ENCODE peak calls at places on chromosome 1, in nine cellular contexts. V is body of pancreas, O is psoas muscle, Y is cardiac muscle cell, Z is thoracic aorta, P is Panc1, E is colonic mucosa, F is OCI-LY7, K is IMR-90. A is an unnamed sample.

GRCh38 chr1:8382051-8382505 is 64.2 kb downstream of the SLC45A1 start:
- DNase-seq in V (no peak), O (no peak), Y (peak; percentile 46), Z (no peak), P (no peak), E (no peak), F (no peak), K (no peak), A (no peak)

GRCh38 chr1:42658880-42659337 is 686 bp downstream of the PPIH start:
- DNase-seq in V (no peak), O (no peak), Y (peak; percentile 18), Z (no peak), P (no peak), E (no peak), F (no peak), K (peak; percentile 43), A (no peak)

GRCh38 chr1:208515123-208515522 is 270.9 kb upstream of the PLXNA2 start:
- DNase-seq in V (no peak), O (no peak), Y (no peak), Z (no peak), P (no peak), E (no peak), F (no peak), K (no peak), A (no peak)

GRCh38 chr1:8059161-8059622 is 33.1 kb upstream of the ERRFI1 start:
- DNase-seq in V (no peak), O (no peak), Y (peak; percentile 85), Z (no peak), P (no peak), E (no peak), F (no peak), K (peak; percentile 75), A (no peak)

GRCh38 chr1:33527934-33528333 is 55.5 kb downstream of the ZSCAN20 start:
- DNase-seq in V (peak; percentile 8), O (no peak), Y (no peak), Z (no peak), P (no peak), E (no peak), F (no peak), K (no peak), A (no peak)

GRCh38 chr1:231037585-231038517 is 2.2 kb downstream of the FAM89A start:
- DNase-seq in V (no peak), O (no peak), Y (peak; percentile 31), Z (no peak), P (no peak), E (no peak), F (no peak), K (no peak), A (no peak)

GRCh38 chr1:1298861-1299685 is 8.7 kb downstream of the ACAP3 start:
- DNase-seq in V (no peak), O (no peak), Y (no peak), Z (no peak), P (no peak), E (no peak), F (no peak), K (no peak), A (no peak)

GRCh38 chr1:171901245-171901644 is 59.9 kb downstream of the DNM3 start:
- DNase-seq in V (no peak), O (no peak), Y (no peak), Z (no peak), P (no peak), E (no peak), F (no peak), K (no peak), A (no peak)

GRCh38 chr1:153220606-153221303 is 3.4 kb downstream of the PRR9 start:
- DNase-seq in V (no peak), O (no peak), Y (no peak), Z (no peak), P (no peak), E (no peak), F (no peak), K (no peak), A (no peak)

GRCh38 chr1:55993608-55994251 is 585.6 kb downstream of the PLPP3 start:
- DNase-seq in V (no peak), O (no peak), Y (no peak), Z (no peak), P (no peak), E (no peak), F (no peak), K (no peak), A (no peak)

GRCh38 chr1:64572222-64572900 is 102.4 kb downstream of the CACHD1 start:
- DNase-seq in V (no peak), O (no peak), Y (no peak), Z (no peak), P (no peak), E (no peak), F (no peak), K (no peak), A (no peak)

GRCh38 chr1:55155522-55155921 is 59.6 kb downstream of the USP24 start:
- DNase-seq in V (peak; percentile 20), O (peak; percentile 61), Y (peak; percentile 39), Z (no peak), P (no peak), E (peak; percentile 73), F (no peak), K (no peak), A (peak; percentile 58)

GRCh38 chr1:20717452-20718342 is at the start of gene KIF17:
- DNase-seq in V (peak; percentile 80), O (peak; percentile 79), Y (peak; percentile 83), Z (no peak), P (no peak), E (peak; percentile 78), F (peak; percentile 21), K (peak; percentile 72), A (peak; percentile 77)

GRCh38 chr1:84247425-84248220 is 53.9 kb upstream of the SAMD13 start:
- DNase-seq in V (no peak), O (no peak), Y (peak; percentile 60), Z (no peak), P (peak; percentile 100), E (peak; percentile 66), F (no peak), K (peak; percentile 96), A (no peak)

GRCh38 chr1:213474054-213474453 is 423.0 kb downstream of the RPS6KC1 start:
- DNase-seq in V (peak; percentile 38), O (peak; percentile 21), Y (peak; percentile 47), Z (no peak), P (no peak), E (no peak), F (no peak), K (no peak), A (peak; percentile 70)

GRCh38 chr1:48203287-48203900 is 19.1 kb upstream of the SLC5A9 start:
- DNase-seq in V (no peak), O (no peak), Y (peak; percentile 49), Z (no peak), P (peak; percentile 18), E (no peak), F (peak; percentile 39), K (peak; percentile 22), A (no peak)

GRCh38 chr1:44531785-44532566 is 126.9 kb downstream of the RNF220 start:
- DNase-seq in V (no peak), O (no peak), Y (peak; percentile 35), Z (no peak), P (no peak), E (no peak), F (no peak), K (peak; percentile 54), A (no peak)

GRCh38 chr1:11934295-11935039 is at the start of gene PLOD1:
- DNase-seq in V (peak; percentile 90), O (peak; percentile 87), Y (peak; percentile 96), Z (peak; percentile 51), P (no peak), E (peak; percentile 95), F (peak; percentile 76), K (peak; percentile 84), A (peak; percentile 92)
- H3K4me1 ChIP-seq in V (peaks cover 40% of the 10 kb centered on the region), O (peaks cover 51% of the 10 kb centered on the region), Y (peaks cover 25% of the 10 kb centered on the region), Z (peaks cover 43% of the 10 kb centered on the region), P (peaks cover 32% of the 10 kb centered on the region), E (peaks cover 13% of the 10 kb centered on the region), F (peaks cover 31% of the 10 kb centered on the region), K (peaks cover 31% of the 10 kb centered on the region), A (peaks cover 81% of the 10 kb centered on the region)

GRCh38 chr1:162271972-162272371 is 104.7 kb downstream of the SPATA46 start:
- DNase-seq in V (no peak), O (no peak), Y (no peak), Z (no peak), P (no peak), E (no peak), F (no peak), K (no peak), A (no peak)

GRCh38 chr1:162275622-162276175 is 101.0 kb downstream of the SPATA46 start:
- DNase-seq in V (no peak), O (no peak), Y (no peak), Z (no peak), P (no peak), E (no peak), F (no peak), K (no peak), A (no peak)

GRCh38 chr1:162279099-162279498 is 97.6 kb downstream of the SPATA46 start:
- DNase-seq in V (no peak), O (no peak), Y (no peak), Z (no peak), P (no peak), E (no peak), F (no peak), K (no peak), A (peak; percentile 57)

DNA sequence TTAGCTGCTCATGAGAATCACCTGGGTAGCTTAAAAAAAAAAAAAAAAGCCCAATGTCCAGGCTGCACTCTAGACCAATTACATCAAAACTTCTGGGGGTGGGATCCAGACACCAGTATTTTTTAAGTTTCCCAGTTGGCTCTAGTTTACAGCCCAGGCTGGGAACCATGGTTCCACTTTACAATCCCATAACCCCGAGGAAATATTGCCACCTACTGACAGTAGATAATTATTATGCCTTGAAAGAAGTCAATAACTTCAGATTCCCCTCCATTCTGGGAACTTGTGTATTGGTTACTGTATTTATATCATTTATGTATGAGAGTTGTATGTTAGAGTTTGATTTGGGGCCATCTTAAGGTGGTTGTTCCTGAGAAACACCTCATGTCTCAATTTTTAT is 100.2 kb downstream of the SPATA46 start:
- DNase-seq in V (no peak), O (no peak), Y (peak; percentile 68), Z (no peak), P (peak; percentile 10), E (no peak), F (peak; percentile 10), K (peak; percentile 25), A (no peak)
- TF ChIP-seq CTCF in V (peak; percentile 54), O (peak; percentile 36), Y (peak; percentile 45), Z (no peak), P (peak; percentile 66), E (peak; percentile 23), F (peak; percentile 73), K (peak; percentile 55), A (peak; percentile 51)

DNA sequence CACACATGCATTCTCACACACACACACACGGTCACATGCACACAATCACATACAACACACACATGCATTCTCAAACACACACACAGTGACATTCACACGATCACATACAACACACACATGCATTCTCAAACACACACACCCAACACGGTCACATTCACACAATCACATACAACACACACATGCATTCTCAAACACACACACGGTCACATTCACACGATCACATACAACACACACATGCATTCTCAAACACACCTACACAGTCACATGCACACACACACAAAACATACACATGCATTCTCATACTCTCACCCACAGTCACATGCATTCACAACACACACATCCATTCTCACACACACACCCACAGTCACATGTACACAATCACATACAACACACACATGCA is 135.0 kb downstream of the CASZ1 start:
- DNase-seq in V (no peak), O (no peak), Y (no peak), Z (no peak), P (no peak), E (no peak), F (no peak), K (no peak), A (no peak)
- H3K4me1 ChIP-seq in V (peaks cover 32% of the 10 kb centered on the region), O (peaks cover 42% of the 10 kb centered on the region), Y (peaks cover 25% of the 10 kb centered on the region), Z (peaks cover 35% of the 10 kb centered on the region), P (no peaks in the 10 kb centered on the region), E (no peaks in the 10 kb centered on the region), F (no peaks in the 10 kb centered on the region), K (peaks cover 3% of the 10 kb centered on the region), A (peaks cover 40% of the 10 kb centered on the region)

GRCh38 chr1:87951852-87952251 is 623.2 kb downstream of the LMO4 start:
- DNase-seq in V (no peak), O (no peak), Y (no peak), Z (no peak), P (no peak), E (no peak), F (no peak), K (peak; percentile 47), A (no peak)
- TF ChIP-seq CTCF in V (no peak), O (no peak), Y (no peak), Z (no peak), P (no peak), E (no peak), F (no peak), K (no peak), A (no peak)